ENCODE peak calls at places on chromosomes 2 and 18, in four cellular contexts. A, W, V and J are unnamed samples.

GRCh38 chr2:156537147-156537546 is 101.0 kb downstream of the GPD2 start:
- DNase-seq in A (peak; percentile 78), W (peak; percentile 28), V (no peak), J (no peak)

GRCh38 chr2:162318280-162319222 is at the start of gene IFIH1:
- DNase-seq in A (peak; percentile 83), W (peak; percentile 73), V (peak; percentile 71), J (peak; percentile 65)

GRCh38 chr2:6214471-6214870 is 522.3 kb downstream of the SOX11 start:
- DNase-seq in A (no peak), W (no peak), V (no peak), J (no peak)

GRCh38 chr2:127654084-127654837 is 8.3 kb downstream of the GPR17 start:
- DNase-seq in A (no peak), W (no peak), V (no peak), J (no peak)

GRCh38 chr2:172710584-172711024 is 25.0 kb upstream of the RAPGEF4 start:
- DNase-seq in A (peak; percentile 80), W (peak; percentile 60), V (peak; percentile 50), J (no peak)

GRCh38 chr18:58042826-58043362 is 1.1 kb upstream of the NEDD4L start:
- DNase-seq in A (no peak), W (no peak), V (no peak), J (no peak)

GRCh38 chr18:6781179-6781714 is 51.7 kb downstream of the ARHGAP28 start:
- DNase-seq in A (no peak), W (no peak), V (no peak), J (no peak)

GRCh38 chr2:208040199-208041171 is 15.2 kb upstream of the PLEKHM3 start:
- DNase-seq in A (peak; percentile 80), W (no peak), V (peak; percentile 70), J (peak; percentile 51)

GRCh38 chr2:120344991-120345975 is 653 bp upstream of the INHBB start:
- DNase-seq in A (no peak), W (no peak), V (peak; percentile 40), J (no peak)

GRCh38 chr2:42722328-42723190 is 41.4 kb downstream of the OXER1 start:
- DNase-seq in A (peak; percentile 92), W (peak; percentile 80), V (peak; percentile 66), J (no peak)

GRCh38 chr2:20617081-20617575 is 33.8 kb downstream of the HS1BP3 start:
- DNase-seq in A (no peak), W (no peak), V (peak; percentile 66), J (no peak)

GRCh38 chr2:152097291-152098032 is 1.4 kb downstream of the CACNB4 start:
- DNase-seq in A (peak; percentile 28), W (no peak), V (peak; percentile 8), J (no peak)

GRCh38 chr2:63712748-63713147 is 124.0 kb downstream of the MDH1 start:
- DNase-seq in A (peak; percentile 86), W (peak; percentile 67), V (no peak), J (no peak)

GRCh38 chr18:63603772-63604171 is 16.6 kb downstream of the SERPINB13 start:
- DNase-seq in A (peak; percentile 38), W (peak; percentile 11), V (no peak), J (no peak)

GRCh38 chr2:170744248-170745002 is 25.8 kb upstream of the ERICH2 start:
- DNase-seq in A (no peak), W (no peak), V (no peak), J (no peak)

GRCh38 chr18:63074987-63075404 is 244.6 kb downstream of the BCL2 start:
- DNase-seq in A (peak; percentile 34), W (peak; percentile 6), V (peak; percentile 78), J (peak; percentile 29)

GRCh38 chr2:196159223-196159892 is 12.0 kb downstream of the STK17B start:
- DNase-seq in A (no peak), W (no peak), V (no peak), J (no peak)

GRCh38 chr2:127415593-127416485 is 2.4 kb upstream of the PROC start:
- DNase-seq in A (no peak), W (no peak), V (peak; percentile 84), J (peak; percentile 73)

GRCh38 chr2:9318461-9319337 is 104.6 kb downstream of the ITGB1BP1 start:
- DNase-seq in A (no peak), W (no peak), V (peak; percentile 50), J (no peak)

GRCh38 chr2:230868947-230869690 is 4.4 kb downstream of the ITM2C start:
- DNase-seq in A (no peak), W (no peak), V (no peak), J (no peak)

GRCh38 chr18:48882379-48882778 is 68.4 kb downstream of the SMAD7 start:
- DNase-seq in A (no peak), W (no peak), V (no peak), J (no peak)

GRCh38 chr2:17482651-17483050 is 35.6 kb downstream of the RAD51AP2 start:
- DNase-seq in A (no peak), W (no peak), V (no peak), J (no peak)

GRCh38 chr2:7692657-7693161 is 775.5 kb downstream of the RNF144A start:
- DNase-seq in A (peak; percentile 98), W (peak; percentile 93), V (no peak), J (no peak)

GRCh38 chr18:10188971-10189810 is 265.2 kb upstream of the APCDD1 start:
- DNase-seq in A (peak; percentile 25), W (no peak), V (no peak), J (no peak)

GRCh38 chr2:116820986-116821385 is 993.5 kb upstream of the DDX18 start:
- DNase-seq in A (no peak), W (no peak), V (no peak), J (no peak)

GRCh38 chr18:55290898-55291297 is 297.1 kb downstream of the TCF4 start:
- DNase-seq in A (peak; percentile 43), W (no peak), V (no peak), J (no peak)

GRCh38 chr2:223884399-223884798 is 47.0 kb upstream of the AP1S3 start:
- DNase-seq in A (peak; percentile 54), W (peak; percentile 8), V (no peak), J (no peak)

GRCh38 chr18:59266459-59266858 is 6.8 kb downstream of the RAX start:
- DNase-seq in A (no peak), W (no peak), V (no peak), J (no peak)

GRCh38 chr2:140539506-140539905 is 1591.3 kb downstream of the LRP1B start:
- DNase-seq in A (no peak), W (no peak), V (no peak), J (no peak)

GRCh38 chr2:98757904-98758421 is 27.0 kb upstream of the MGAT4A start:
- DNase-seq in A (peak; percentile 92), W (peak; percentile 68), V (no peak), J (peak; percentile 28)

GRCh38 chr2:43360137-43360536 is 133.7 kb upstream of the ZFP36L2 start:
- DNase-seq in A (no peak), W (no peak), V (no peak), J (no peak)

GRCh38 chr18:27780061-27780740 is 396.7 kb downstream of the CDH2 start:
- DNase-seq in A (no peak), W (no peak), V (no peak), J (no peak)